ENCODE peak calls at places on chromosome 20, in five cellular contexts. N, Z, K, H and Q are unnamed samples.

GRCh38 chr20:5195655-5196054 is 68.8 kb downstream of the CDS2 start:
- DNase-seq in N (no peak), Z (no peak), K (no peak), H (no peak), Q (no peak)

GRCh38 chr20:3846378-3846739 is 275 bp upstream of the MAVS start:
- DNase-seq in N (no peak), Z (peak; percentile 36), K (no peak), H (no peak), Q (no peak)

GRCh38 chr20:10172998-10173655 is 45.5 kb upstream of the SNAP25 start:
- DNase-seq in N (no peak), Z (no peak), K (no peak), H (no peak), Q (no peak)

GRCh38 chr20:49712918-49713778 is 530 bp downstream of the B4GALT5 start:
- DNase-seq in N (peak; percentile 11), Z (peak; percentile 57), K (no peak), H (peak; percentile 41), Q (peak; percentile 78)

GRCh38 chr20:5919634-5920544 is 30.4 kb downstream of the TRMT6 start:
- DNase-seq in N (no peak), Z (no peak), K (no peak), H (no peak), Q (no peak)

GRCh38 chr20:57877995-57878394 is 168.2 kb upstream of the PMEPA1 start:
- DNase-seq in N (no peak), Z (no peak), K (no peak), H (no peak), Q (peak; percentile 1)

GRCh38 chr20:17969276-17969883 is 562 bp downstream of the MGME1 start:
- DNase-seq in N (peak; percentile 50), Z (peak; percentile 75), K (no peak), H (peak; percentile 12), Q (peak; percentile 50)

GRCh38 chr20:7113577-7114466 is 346.3 kb downstream of the BMP2 start:
- DNase-seq in N (peak; percentile 74), Z (peak; percentile 83), K (no peak), H (no peak), Q (peak; percentile 68)

GRCh38 chr20:13677241-13677640 is 38.5 kb upstream of the TASP1 start:
- DNase-seq in N (no peak), Z (no peak), K (no peak), H (no peak), Q (no peak)

GRCh38 chr20:51529027-51529749 is 13.3 kb downstream of the NFATC2 start:
- DNase-seq in N (peak; percentile 50), Z (no peak), K (no peak), H (no peak), Q (no peak)

GRCh38 chr20:1381753-1382591 is 10.9 kb downstream of the FKBP1A start:
- DNase-seq in N (no peak), Z (no peak), K (no peak), H (no peak), Q (no peak)

DNA sequence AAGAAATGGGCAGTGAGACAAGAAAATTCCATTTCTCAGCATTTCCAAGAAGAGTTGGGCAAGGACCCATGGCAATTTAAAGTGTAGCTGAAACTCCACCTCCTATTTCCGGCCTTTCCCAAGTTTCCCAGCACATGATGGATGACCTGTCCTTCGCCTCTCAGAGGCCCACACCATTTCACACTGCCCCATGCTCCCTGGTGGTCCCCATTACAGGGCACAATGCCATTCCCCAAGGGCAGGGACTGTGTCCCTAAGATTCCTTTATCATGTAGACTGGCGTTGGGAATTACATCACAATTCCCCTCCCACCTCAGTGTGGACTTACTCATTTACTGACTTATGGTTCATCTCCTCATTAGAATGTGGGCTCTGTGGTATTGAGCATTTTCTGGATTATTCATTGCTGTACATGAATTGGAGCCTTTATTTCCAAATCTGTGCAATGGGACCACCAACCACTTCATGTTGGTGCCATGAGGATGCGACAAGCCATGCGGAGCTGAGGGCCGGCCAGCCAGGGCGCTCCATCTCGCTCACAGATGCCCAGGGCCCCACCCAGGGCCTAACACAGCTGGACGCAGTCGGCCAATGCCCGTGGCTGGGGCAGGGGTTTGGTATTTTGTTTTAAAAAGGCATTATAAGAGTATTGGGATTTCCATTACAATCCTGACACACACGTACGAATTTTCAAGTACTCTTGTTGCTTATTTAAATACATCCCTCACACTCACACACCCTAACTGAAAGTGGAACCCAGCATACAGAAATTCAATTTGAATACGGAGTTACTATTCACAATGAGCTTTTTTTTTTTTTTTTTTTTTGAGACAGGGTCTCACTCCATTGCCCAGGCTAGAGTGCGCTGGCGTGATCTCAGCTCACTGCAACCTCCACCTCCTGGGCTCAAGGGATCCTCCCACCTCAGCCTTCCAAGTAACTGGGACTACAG is 5.4 kb downstream of the ACSS1 start:
- DNase-seq in N (no peak), Z (no peak), K (no peak), H (no peak), Q (no peak)
- H3K27me3 ChIP-seq in N (peaks cover 86% of the 10 kb centered on the region), Z (peaks cover 50% of the 10 kb centered on the region), K (no peaks in the 10 kb centered on the region), H (no peaks in the 10 kb centered on the region), Q (peaks cover 22% of the 10 kb centered on the region)

DNA sequence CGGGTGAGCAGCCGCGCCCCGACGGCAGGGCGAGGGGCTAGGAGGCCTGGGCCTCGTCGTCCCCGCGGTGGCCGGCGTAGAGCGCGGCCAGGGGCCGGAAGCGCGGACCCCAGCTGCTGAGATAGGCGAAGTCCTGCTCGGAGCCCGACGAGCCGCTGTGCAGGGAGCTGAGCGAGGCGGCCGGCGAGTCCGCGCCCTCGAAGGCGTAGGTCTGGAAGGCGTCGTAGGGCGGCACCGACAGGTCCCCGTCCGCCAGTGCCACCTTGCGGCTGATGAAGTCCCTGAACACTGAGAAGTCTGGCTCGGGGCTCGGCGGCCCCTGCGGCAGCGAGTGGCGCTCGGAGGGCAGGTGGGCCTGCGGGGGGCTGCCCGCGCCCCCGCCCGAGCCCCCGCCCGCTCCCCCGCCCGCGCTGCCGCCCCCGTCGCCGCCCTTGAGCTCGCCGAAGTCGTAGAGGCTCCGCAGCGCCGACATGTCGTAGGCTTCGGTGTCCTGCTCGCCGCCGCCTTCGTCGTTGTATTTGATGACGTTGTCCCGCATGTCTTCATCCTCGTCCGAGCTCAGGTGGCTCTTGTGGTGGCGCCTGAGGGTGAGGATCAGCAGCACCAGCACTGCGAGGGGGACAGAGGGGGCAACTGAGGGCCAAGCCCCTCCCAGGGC is 56.5 kb downstream of the CD40 start:
- DNase-seq in N (peak; percentile 86), Z (peak; percentile 94), K (no peak), H (peak; percentile 48), Q (peak; percentile 97)
- H3K27me3 ChIP-seq in N (peaks cover 46% of the 10 kb centered on the region), Z (peaks cover 65% of the 10 kb centered on the region), K (peaks cover 18% of the 10 kb centered on the region), H (no peaks in the 10 kb centered on the region), Q (peaks cover 35% of the 10 kb centered on the region)

GRCh38 chr20:46154796-46155195 is 36.7 kb downstream of the CD40 start:
- DNase-seq in N (no peak), Z (no peak), K (no peak), H (no peak), Q (no peak)
- H3K27me3 ChIP-seq in N (no peaks in the 10 kb centered on the region), Z (no peaks in the 10 kb centered on the region), K (peaks cover 4% of the 10 kb centered on the region), H (no peaks in the 10 kb centered on the region), Q (no peaks in the 10 kb centered on the region)

DNA sequence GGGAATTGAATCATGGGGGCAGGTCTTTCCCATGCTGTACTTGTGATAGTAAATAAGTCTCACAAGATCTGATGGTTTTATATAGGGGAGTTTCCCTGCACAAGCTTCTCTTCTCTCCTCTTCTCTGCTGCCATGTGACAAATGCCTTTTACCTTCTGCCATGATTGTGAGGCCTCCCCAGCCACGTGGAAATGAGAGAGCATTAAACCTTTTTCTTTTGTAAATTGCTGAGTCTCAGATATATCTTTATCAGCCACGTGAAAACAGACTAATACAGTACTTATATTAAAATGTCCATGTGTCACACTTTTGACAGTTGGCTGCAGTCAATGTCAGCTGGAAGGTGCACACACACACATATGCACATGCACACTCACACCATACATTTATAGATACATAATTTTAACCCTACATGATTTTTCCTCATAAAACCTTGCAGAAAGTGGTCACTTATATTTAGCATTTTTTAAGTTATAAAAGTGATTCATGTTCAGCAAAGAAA is 128.9 kb downstream of the OTOR start:
- DNase-seq in N (no peak), Z (no peak), K (no peak), H (no peak), Q (no peak)
- H3K27me3 ChIP-seq in N (no peaks in the 10 kb centered on the region), Z (no peaks in the 10 kb centered on the region), K (no peaks in the 10 kb centered on the region), H (no peaks in the 10 kb centered on the region), Q (no peaks in the 10 kb centered on the region)

DNA sequence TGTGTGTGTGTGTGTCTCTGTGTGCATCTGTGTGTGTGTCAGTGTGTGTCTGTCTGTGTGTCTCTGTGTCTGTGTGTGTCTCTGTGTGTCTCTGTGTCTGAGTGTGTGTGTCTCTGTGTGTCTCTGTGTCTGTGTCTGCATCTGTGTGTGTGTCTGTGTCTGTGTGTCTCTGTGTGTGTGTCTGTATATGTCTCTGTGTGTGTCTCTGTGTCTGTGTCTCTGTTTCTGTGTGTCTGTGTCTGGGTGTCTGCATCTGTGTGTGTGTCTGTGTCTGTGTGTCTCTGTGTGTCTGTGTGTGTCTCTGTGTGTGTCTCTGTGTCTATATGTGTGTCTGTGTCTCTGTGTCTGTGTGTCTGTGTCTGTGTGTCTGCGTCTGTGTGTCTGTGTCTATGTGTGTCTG is 207.8 kb downstream of the TAF4 start:
- DNase-seq in N (no peak), Z (no peak), K (no peak), H (no peak), Q (no peak)
- H3K27me3 ChIP-seq in N (no peaks in the 10 kb centered on the region), Z (peaks cover 8% of the 10 kb centered on the region), K (no peaks in the 10 kb centered on the region), H (no peaks in the 10 kb centered on the region), Q (no peaks in the 10 kb centered on the region)

GRCh38 chr20:36308986-36309385 is 2.8 kb downstream of the DLGAP4 start:
- DNase-seq in N (no peak), Z (no peak), K (no peak), H (no peak), Q (peak; percentile 64)
- H3K27me3 ChIP-seq in N (peaks cover 80% of the 10 kb centered on the region), Z (peaks cover 57% of the 10 kb centered on the region), K (peaks cover 55% of the 10 kb centered on the region), H (no peaks in the 10 kb centered on the region), Q (peaks cover 34% of the 10 kb centered on the region)